ENCODE peak calls at places on chromosome 1, in eight cellular contexts. One of them, this sample, is unnamed.

GRCh38 chr1:3070654-3071506 is 1.9 kb downstream of the PRDM16 start:
- DNase-seq in occipital lobe: no peak
- DNase-seq in left ventricle myocardium inferior: peak; percentile 16
- DNase-seq in adrenal gland: no peak
- DNase-seq in substantia nigra: no peak
- DNase-seq in stimulated activated CD4-positive, alpha-beta T cell treated with anti-CD3 and anti-CD28 coated beads, Interleukin-4, amount 100 ng/mL, for 1 hour: no peak
- DNase-seq in dermis microvascular lymphatic vessel endothelial cell: no peak
- DNase-seq in LHCN-M2: no peak
- DNase-seq in this sample: no peak

GRCh38 chr1:199867601-199868000 is 159.9 kb upstream of the NR5A2 start:
- DNase-seq in stimulated activated CD4-positive, alpha-beta T cell treated with anti-CD3 and anti-CD28 coated beads, Interleukin-4, amount 100 ng/mL, for 1 hour: no peak
- DNase-seq in substantia nigra: no peak
- DNase-seq in occipital lobe: no peak
- DNase-seq in LHCN-M2: peak; percentile 15
- DNase-seq in left ventricle myocardium inferior: no peak
- DNase-seq in adrenal gland: no peak
- DNase-seq in dermis microvascular lymphatic vessel endothelial cell: peak; percentile 22
- DNase-seq in this sample: no peak

GRCh38 chr1:39663559-39663958 is 8.3 kb downstream of the NT5C1A start:
- DNase-seq in stimulated activated CD4-positive, alpha-beta T cell treated with anti-CD3 and anti-CD28 coated beads, Interleukin-4, amount 100 ng/mL, for 1 hour: no peak
- DNase-seq in left ventricle myocardium inferior: no peak
- DNase-seq in occipital lobe: no peak
- DNase-seq in substantia nigra: no peak
- DNase-seq in adrenal gland: no peak
- DNase-seq in LHCN-M2: no peak
- DNase-seq in dermis microvascular lymphatic vessel endothelial cell: no peak
- DNase-seq in this sample: no peak

GRCh38 chr1:32431736-32432400 is 33.0 kb upstream of the ZBTB8B start:
- DNase-seq in dermis microvascular lymphatic vessel endothelial cell: no peak
- DNase-seq in substantia nigra: no peak
- DNase-seq in stimulated activated CD4-positive, alpha-beta T cell treated with anti-CD3 and anti-CD28 coated beads, Interleukin-4, amount 100 ng/mL, for 1 hour: no peak
- DNase-seq in left ventricle myocardium inferior: no peak
- DNase-seq in LHCN-M2: no peak
- DNase-seq in occipital lobe: no peak
- DNase-seq in adrenal gland: no peak
- DNase-seq in this sample: no peak

GRCh38 chr1:153534933-153535663 is 693 bp downstream of the S100A6 start:
- DNase-seq in substantia nigra: no peak
- DNase-seq in adrenal gland: peak; percentile 66
- DNase-seq in dermis microvascular lymphatic vessel endothelial cell: peak; percentile 49
- DNase-seq in occipital lobe: no peak
- DNase-seq in left ventricle myocardium inferior: peak; percentile 68
- DNase-seq in stimulated activated CD4-positive, alpha-beta T cell treated with anti-CD3 and anti-CD28 coated beads, Interleukin-4, amount 100 ng/mL, for 1 hour: peak; percentile 39
- DNase-seq in LHCN-M2: peak; percentile 79
- DNase-seq in this sample: no peak

GRCh38 chr1:201359873-201360210 is 17.6 kb downstream of the TNNT2 start:
- DNase-seq in substantia nigra: no peak
- DNase-seq in LHCN-M2: no peak
- DNase-seq in stimulated activated CD4-positive, alpha-beta T cell treated with anti-CD3 and anti-CD28 coated beads, Interleukin-4, amount 100 ng/mL, for 1 hour: no peak
- DNase-seq in dermis microvascular lymphatic vessel endothelial cell: no peak
- DNase-seq in adrenal gland: no peak
- DNase-seq in occipital lobe: no peak
- DNase-seq in left ventricle myocardium inferior: peak; percentile 9
- DNase-seq in this sample: no peak

GRCh38 chr1:202806845-202807366 is 1.3 kb downstream of the KDM5B start:
- DNase-seq in left ventricle myocardium inferior: peak; percentile 18
- DNase-seq in LHCN-M2: no peak
- DNase-seq in substantia nigra: no peak
- DNase-seq in occipital lobe: peak; percentile 9
- DNase-seq in dermis microvascular lymphatic vessel endothelial cell: peak; percentile 16
- DNase-seq in adrenal gland: no peak
- DNase-seq in stimulated activated CD4-positive, alpha-beta T cell treated with anti-CD3 and anti-CD28 coated beads, Interleukin-4, amount 100 ng/mL, for 1 hour: peak; percentile 23
- DNase-seq in this sample: no peak

GRCh38 chr1:43067856-43068751 is 104.0 kb downstream of the EBNA1BP2 start:
- DNase-seq in occipital lobe: no peak
- DNase-seq in stimulated activated CD4-positive, alpha-beta T cell treated with anti-CD3 and anti-CD28 coated beads, Interleukin-4, amount 100 ng/mL, for 1 hour: peak; percentile 9
- DNase-seq in left ventricle myocardium inferior: no peak
- DNase-seq in substantia nigra: peak; percentile 15
- DNase-seq in LHCN-M2: no peak
- DNase-seq in adrenal gland: no peak
- DNase-seq in dermis microvascular lymphatic vessel endothelial cell: no peak
- DNase-seq in this sample: no peak

GRCh38 chr1:39692152-39693064 is 1.2 kb upstream of the HPCAL4 start:
- DNase-seq in adrenal gland: no peak
- DNase-seq in substantia nigra: no peak
- DNase-seq in occipital lobe: peak; percentile 42
- DNase-seq in LHCN-M2: no peak
- DNase-seq in left ventricle myocardium inferior: no peak
- DNase-seq in dermis microvascular lymphatic vessel endothelial cell: no peak
- DNase-seq in stimulated activated CD4-positive, alpha-beta T cell treated with anti-CD3 and anti-CD28 coated beads, Interleukin-4, amount 100 ng/mL, for 1 hour: peak; percentile 12
- DNase-seq in this sample: no peak

This sample was measured in putamen.